ENCODE peak calls at places on chromosome 20, in eight cellular contexts. H is fibroblast of lung; K is psoas muscle; C is CD4-positive, alpha-beta T cell; T is H7; L is naive thymus-derived CD8-positive, alpha-beta T cell; Y is dorsolateral prefrontal cortex; Z is ovary. B is an unnamed sample.
A peak's percentile ranks its signal among the peaks of the same experiment; 100 is the strongest.

GRCh38 chr20:6940052-6940451 is 172.6 kb downstream of the BMP2 start:
- DNase-seq in H (no peak), K (no peak), C (no peak), L (no peak), Y (no peak), T (peak; percentile 37), Z (no peak), B (no peak)

GRCh38 chr20:24135786-24136185 is 147.2 kb upstream of the GGTLC1 start:
- DNase-seq in Z (no peak), K (no peak), T (no peak), C (no peak), H (no peak), L (no peak), Y (no peak), B (no peak)

GRCh38 chr20:4791121-4791520 is 69.4 kb downstream of the PRND start:
- DNase-seq in Y (no peak), K (no peak), C (no peak), T (no peak), H (no peak), Z (no peak), L (no peak), B (no peak)

GRCh38 chr20:53032021-53033001 is 60.2 kb downstream of the TSHZ2 start:
- DNase-seq in T (no peak), H (peak; percentile 99), Y (no peak), K (no peak), L (no peak), Z (no peak), C (no peak), B (no peak)

GRCh38 chr20:16803965-16804792 is 56.0 kb downstream of the OTOR start:
- DNase-seq in K (peak; percentile 59), H (peak; percentile 33), Z (peak; percentile 64), C (peak; percentile 4), T (peak; percentile 64), Y (peak; percentile 67), L (no peak), B (peak; percentile 4)

GRCh38 chr20:14838663-14839650 is 501.5 kb upstream of the FLRT3 start:
- DNase-seq in Y (no peak), H (peak; percentile 6), T (no peak), K (no peak), L (no peak), C (no peak), Z (no peak), B (no peak)

GRCh38 chr20:24952376-24953203 is 3.5 kb downstream of the CST7 start:
- DNase-seq in T (peak; percentile 30), Z (no peak), K (no peak), H (no peak), Y (no peak), L (no peak), C (no peak), B (no peak)

GRCh38 chr20:23205221-23205620 is 119.1 kb upstream of the CD93 start:
- DNase-seq in Y (peak; percentile 52), T (peak; percentile 49), K (no peak), C (no peak), L (no peak), H (no peak), Z (no peak), B (no peak)

GRCh38 chr20:23605867-23606651 is at the start of gene CST9:
- DNase-seq in C (no peak), T (no peak), H (no peak), L (no peak), K (no peak), Z (no peak), Y (no peak), B (no peak)

GRCh38 chr20:43433250-43433854 is 24.3 kb upstream of the SRSF6 start:
- DNase-seq in K (no peak), H (no peak), T (no peak), Y (no peak), Z (no peak), L (no peak), C (no peak), B (no peak)

GRCh38 chr20:61933481-61933950 is 132.2 kb downstream of the TAF4 start:
- DNase-seq in C (no peak), Y (peak; percentile 3), Z (peak; percentile 27), T (no peak), H (no peak), L (no peak), K (no peak), B (no peak)

GRCh38 chr20:9323622-9324021 is 190.8 kb upstream of the LAMP5 start:
- DNase-seq in T (peak; percentile 12), K (no peak), C (no peak), H (no peak), L (no peak), Y (peak; percentile 29), Z (no peak), B (no peak)

GRCh38 chr20:4720121-4720976 is 1.4 kb upstream of the PRND start:
- DNase-seq in T (peak; percentile 91), K (peak; percentile 81), H (peak; percentile 64), L (peak; percentile 76), C (peak; percentile 64), Z (peak; percentile 82), Y (peak; percentile 82), B (peak; percentile 10)

GRCh38 chr20:10658876-10659632 is 14.7 kb downstream of the JAG1 start:
- DNase-seq in H (peak; percentile 54), L (no peak), Y (no peak), C (no peak), K (no peak), T (no peak), Z (no peak), B (no peak)

GRCh38 chr20:17580905-17581304 is 11.0 kb downstream of the DSTN start:
- DNase-seq in K (no peak), H (no peak), L (no peak), Z (no peak), Y (no peak), C (no peak), T (no peak), B (no peak)

GRCh38 chr20:58133020-58133419 is 95.4 kb downstream of the ANKRD60 start:
- DNase-seq in T (no peak), K (no peak), H (no peak), Y (no peak), L (no peak), Z (no peak), C (no peak), B (no peak)

GRCh38 chr20:48717959-48718223 is 109.9 kb downstream of the PREX1 start:
- DNase-seq in Z (no peak), C (no peak), K (no peak), H (no peak), T (no peak), Y (no peak), L (no peak), B (no peak)

GRCh38 chr20:32971703-32972161 is 32.5 kb downstream of the SUN5 start:
- DNase-seq in L (no peak), Z (no peak), Y (no peak), H (no peak), C (no peak), K (no peak), T (peak; percentile 51), B (no peak)

GRCh38 chr20:53500651-53501050 is 93.0 kb downstream of the ZNF217 start:
- DNase-seq in H (no peak), K (no peak), Z (no peak), L (no peak), C (no peak), Y (no peak), T (no peak), B (no peak)

GRCh38 chr20:23086056-23086551 is at the start of gene CD93:
- DNase-seq in C (no peak), K (no peak), T (peak; percentile 45), L (no peak), H (peak; percentile 18), Z (no peak), Y (no peak), B (no peak)

GRCh38 chr20:38674178-38675133 is 49.8 kb upstream of the SLC32A1 start:
- DNase-seq in Z (peak; percentile 66), K (no peak), L (peak; percentile 43), Y (peak; percentile 80), H (peak; percentile 53), C (peak; percentile 20), T (peak; percentile 98), B (no peak)

GRCh38 chr20:23417861-23418260 is 3.4 kb downstream of the NAPB start:
- DNase-seq in T (no peak), K (no peak), Y (no peak), Z (no peak), C (no peak), H (no peak), L (no peak), B (no peak)

GRCh38 chr20:51784299-51784698 is 16.1 kb upstream of the ATP9A start:
- DNase-seq in Z (no peak), C (no peak), H (no peak), Y (no peak), T (no peak), L (no peak), K (no peak), B (no peak)

GRCh38 chr20:31602779-31603441 is 2.2 kb upstream of the ID1 start:
- DNase-seq in L (no peak), Y (no peak), H (peak; percentile 93), K (no peak), C (peak; percentile 9), T (peak; percentile 46), Z (no peak), B (peak; percentile 58)

GRCh38 chr20:31698803-31699718 is 23.6 kb downstream of the BCL2L1 start:
- DNase-seq in H (peak; percentile 98), C (no peak), L (no peak), K (peak; percentile 67), Z (no peak), Y (peak; percentile 61), T (no peak), B (peak; percentile 9)

GRCh38 chr20:52259295-52259694 is 67.7 kb upstream of the ZFP64 start:
- DNase-seq in Z (no peak), H (no peak), T (no peak), Y (no peak), C (no peak), L (no peak), K (no peak), B (no peak)

GRCh38 chr20:54704032-54704635 is 228.7 kb downstream of the DOK5 start:
- DNase-seq in Y (no peak), C (no peak), Z (no peak), T (no peak), H (no peak), K (no peak), L (no peak), B (no peak)

GRCh38 chr20:56952258-56952929 is 314.0 kb downstream of the BMP7 start:
- DNase-seq in H (no peak), Z (no peak), Y (no peak), L (no peak), T (no peak), C (no peak), K (no peak), B (no peak)

GRCh38 chr20:8535403-8536003 is 403.4 kb downstream of the PLCB1 start:
- DNase-seq in H (no peak), T (no peak), Z (no peak), Y (no peak), C (no peak), K (no peak), L (no peak), B (no peak)

B was measured in DMS 273 treated with DMSO at 0.1 percent for 48 hours.